ENCODE peak calls at places on chromosome 11, in ten cellular contexts. C, Q, K, D, E, F, Y, N, T and I are unnamed samples.

GRCh38 chr11:25566298-25567200 is 765.4 kb upstream of the ANO3 start:
- DNase-seq in N (peak), D (peak), Y (no peak), E (no peak), T (no peak), C (no peak), K (peak), Q (no peak), F (no peak), I (no peak)

GRCh38 chr11:68381716-68382115 is 69.3 kb downstream of the LRP5 start:
- DNase-seq in F (no peak), Q (no peak), C (peak), T (no peak), D (peak), E (no peak), Y (no peak), N (no peak), K (no peak), I (no peak)

GRCh38 chr11:22431074-22431473 is 92.9 kb downstream of the SLC17A6 start:
- DNase-seq in D (no peak), Q (no peak), Y (no peak), F (no peak), K (no peak), E (no peak), T (no peak), N (no peak), C (no peak), I (no peak)

GRCh38 chr11:1759151-1759850 is 4.4 kb downstream of the CTSD start:
- DNase-seq in T (no peak), Q (no peak), K (no peak), N (no peak), C (no peak), Y (no peak), E (no peak), D (peak), F (no peak), I (no peak)

GRCh38 chr11:120131941-120132644 is 5.8 kb downstream of the TRIM29 start:
- DNase-seq in Y (no peak), Q (peak), T (no peak), C (no peak), E (peak), F (no peak), N (peak), D (peak), K (no peak), I (no peak)

GRCh38 chr11:101476186-101476585 is 107.6 kb downstream of the TRPC6 start:
- DNase-seq in T (no peak), K (no peak), D (no peak), Q (no peak), N (no peak), F (no peak), C (no peak), E (no peak), Y (no peak), I (no peak)

GRCh38 chr11:92696076-92696475 is 273.4 kb upstream of the MTNR1B start:
- DNase-seq in N (no peak), T (no peak), E (no peak), Y (no peak), C (no peak), F (no peak), D (no peak), Q (no peak), K (no peak), I (no peak)

GRCh38 chr11:126765196-126765595 is 235.4 kb downstream of the KIRREL3 start:
- DNase-seq in E (no peak), N (no peak), Q (no peak), D (no peak), F (no peak), C (no peak), T (no peak), Y (no peak), K (no peak), I (no peak)

GRCh38 chr11:111559791-111560190 is 19.3 kb downstream of the LAYN start:
- DNase-seq in C (no peak), Q (no peak), E (no peak), Y (no peak), T (no peak), D (no peak), N (no peak), K (no peak), F (no peak), I (no peak)

GRCh38 chr11:21774212-21774611 is 418.7 kb upstream of the ANO5 start:
- DNase-seq in E (no peak), D (no peak), Y (no peak), C (no peak), F (no peak), Q (no peak), K (no peak), N (no peak), T (no peak), I (no peak)

GRCh38 chr11:100778386-100778785 is 91.3 kb downstream of the ARHGAP42 start:
- DNase-seq in D (no peak), T (no peak), N (no peak), E (no peak), Y (no peak), Q (no peak), F (no peak), K (no peak), C (no peak), I (no peak)

GRCh38 chr11:25535462-25535861 is 796.5 kb upstream of the ANO3 start:
- DNase-seq in F (no peak), Y (no peak), E (no peak), N (no peak), D (peak), K (peak), T (no peak), Q (peak), C (no peak), I (no peak)

GRCh38 chr11:74009675-74010305 is 905 bp upstream of the UCP3 start:
- DNase-seq in K (no peak), C (no peak), N (no peak), T (no peak), D (no peak), Y (no peak), F (no peak), E (no peak), Q (peak), I (peak)

GRCh38 chr11:126416542-126417090 is 61.1 kb downstream of the ST3GAL4 start:
- DNase-seq in C (peak), E (peak), K (peak), D (peak), Q (peak), F (peak), T (peak), N (peak), Y (no peak), I (peak)

GRCh38 chr11:21635359-21635758 is 557.5 kb upstream of the ANO5 start:
- DNase-seq in D (no peak), Q (no peak), T (no peak), N (no peak), F (no peak), C (no peak), K (no peak), Y (no peak), E (no peak), I (no peak)

GRCh38 chr11:73053964-73054363 is 88.2 kb downstream of the FCHSD2 start:
- DNase-seq in Y (no peak), Q (no peak), K (no peak), D (no peak), E (no peak), N (no peak), C (no peak), T (no peak), F (no peak), I (no peak)

GRCh38 chr11:29781268-29781667 is 235.6 kb downstream of the KCNA4 start:
- DNase-seq in F (no peak), K (no peak), N (no peak), E (no peak), D (no peak), Y (no peak), T (no peak), C (no peak), Q (no peak), I (no peak)

GRCh38 chr11:124597661-124598060 is 13.6 kb upstream of the PANX3 start:
- DNase-seq in K (no peak), D (no peak), Q (no peak), F (no peak), Y (no peak), T (no peak), N (no peak), C (no peak), E (no peak), I (no peak)

GRCh38 chr11:8671242-8671641 is 11.2 kb downstream of the TRIM66 start:
- DNase-seq in Q (no peak), F (peak), Y (no peak), K (peak), D (peak), N (peak), C (peak), E (peak), T (no peak), I (no peak)

GRCh38 chr11:104060004-104060403 is 23.6 kb downstream of the DDI1 start:
- DNase-seq in Q (no peak), K (no peak), T (no peak), N (no peak), F (peak), D (no peak), Y (no peak), C (no peak), E (no peak), I (no peak)

GRCh38 chr11:95908826-95909225 is 15.1 kb downstream of the MTMR2 start:
- DNase-seq in K (no peak), Y (no peak), E (no peak), T (no peak), Q (no peak), F (peak), C (peak), N (no peak), D (no peak), I (no peak)

GRCh38 chr11:83044958-83045712 is 26.6 kb downstream of the RAB30 start:
- DNase-seq in E (no peak), Y (no peak), K (no peak), T (no peak), N (no peak), D (peak), F (peak), Q (no peak), C (peak), I (no peak)

GRCh38 chr11:77589181-77589520 is 602 bp upstream of the AQP11 start:
- DNase-seq in N (no peak), Y (no peak), Q (no peak), C (no peak), E (no peak), F (no peak), K (no peak), D (no peak), T (no peak), I (no peak)

GRCh38 chr11:1871531-1871930 is 18.6 kb downstream of the LSP1 start:
- DNase-seq in C (no peak), D (no peak), T (no peak), Q (no peak), Y (no peak), K (no peak), F (no peak), E (no peak), N (no peak), I (no peak)

GRCh38 chr11:124633355-124633754 is 10.7 kb downstream of the TBRG1 start:
- DNase-seq in K (no peak), T (no peak), F (peak), N (no peak), C (peak), D (no peak), E (no peak), Q (no peak), Y (no peak), I (peak)

GRCh38 chr11:86938900-86939880 is 16.0 kb downstream of the FZD4 start:
- DNase-seq in K (peak), D (no peak), Q (no peak), E (no peak), C (peak), Y (peak), N (no peak), T (no peak), F (peak), I (peak)

GRCh38 chr11:132838621-132839020 is 693.7 kb downstream of the OPCML start:
- DNase-seq in T (no peak), K (no peak), D (no peak), Y (no peak), N (no peak), E (no peak), C (no peak), Q (no peak), F (peak), I (peak)

GRCh38 chr11:4495986-4496385 is 13.5 kb downstream of the OR52K1 start:
- DNase-seq in K (no peak), T (no peak), D (no peak), Q (no peak), E (no peak), Y (no peak), C (no peak), N (no peak), F (no peak), I (no peak)

GRCh38 chr11:36449566-36450390 is 60.3 kb downstream of the TRAF6 start:
- DNase-seq in C (no peak), N (peak), Q (no peak), K (no peak), E (no peak), Y (no peak), F (no peak), T (no peak), D (no peak), I (no peak)

GRCh38 chr11:20109731-20110445 is 50.4 kb downstream of the DBX1 start:
- DNase-seq in N (no peak), Y (no peak), C (no peak), F (peak), Q (no peak), E (no peak), D (no peak), K (no peak), T (no peak), I (no peak)

GRCh38 chr11:36352919-36353318 is 56.8 kb downstream of the PRR5L start:
- DNase-seq in D (no peak), Y (no peak), E (no peak), F (no peak), Q (no peak), T (no peak), C (no peak), N (no peak), K (no peak), I (no peak)

GRCh38 chr11:10322830-10323792 is 18.2 kb downstream of the ADM start:
- DNase-seq in C (peak), Q (peak), T (no peak), N (peak), Y (peak), F (peak), D (peak), E (peak), K (no peak), I (peak)

GRCh38 chr11:128133501-128133900 is 453.9 kb downstream of the ETS1 start:
- DNase-seq in K (no peak), E (no peak), T (no peak), N (no peak), F (no peak), Q (no peak), C (no peak), Y (no peak), D (no peak), I (no peak)

GRCh38 chr11:78698612-78699011 is 123.9 kb upstream of the NARS2 start:
- DNase-seq in T (no peak), D (peak), Q (no peak), N (no peak), Y (no peak), K (peak), C (no peak), F (peak), E (peak), I (no peak)

GRCh38 chr11:26105762-26106423 is 226.0 kb upstream of the ANO3 start:
- DNase-seq in D (no peak), Q (no peak), K (no peak), E (no peak), N (no peak), F (no peak), Y (no peak), C (no peak), T (no peak), I (no peak)

GRCh38 chr11:8631395-8632110 is 37.5 kb upstream of the STK33 start:
- DNase-seq in Y (no peak), N (no peak), Q (no peak), T (no peak), C (no peak), F (peak), E (no peak), K (peak), D (peak), I (no peak)

GRCh38 chr11:88152381-88152780 is 22.9 kb downstream of the RAB38 start:
- DNase-seq in C (no peak), N (no peak), E (no peak), K (no peak), Q (no peak), D (no peak), Y (no peak), F (peak), T (no peak), I (no peak)

GRCh38 chr11:1554981-1555712 is 16.9 kb downstream of the DUSP8 start:
- DNase-seq in E (peak), D (no peak), Q (no peak), K (no peak), F (no peak), C (no peak), N (no peak), Y (no peak), T (no peak), I (no peak)

DNA sequence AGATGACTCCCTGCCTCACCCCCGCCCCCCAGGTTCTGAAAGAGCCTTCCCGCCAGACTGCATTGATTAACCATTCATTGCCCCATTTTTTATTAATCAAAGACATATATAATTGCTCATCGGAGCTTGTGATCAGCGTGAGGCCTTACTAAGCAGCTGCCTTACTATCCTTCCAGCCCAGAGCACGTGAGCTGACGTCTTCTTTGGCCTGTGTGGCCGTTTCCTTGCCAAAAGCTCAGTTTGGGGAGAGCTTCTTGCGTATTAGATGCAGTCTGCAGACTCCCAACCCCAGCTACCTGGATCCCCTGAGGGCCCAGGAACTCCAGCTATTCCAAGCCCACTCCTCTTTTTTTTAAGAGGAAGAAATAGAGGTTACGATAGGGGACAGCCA is 766 bp upstream of the SLC43A3 start:
- DNase-seq in C (no peak), Y (no peak), Q (peak), F (peak), K (peak), D (peak), N (peak), E (peak), T (no peak), I (no peak)
- TF ChIP-seq POLR2A in C (no peak), Y (no peak), Q (no peak), F (no peak), K (no peak), D (no peak), N (peak), E (no peak), T (no peak), I (no peak)

DNA sequence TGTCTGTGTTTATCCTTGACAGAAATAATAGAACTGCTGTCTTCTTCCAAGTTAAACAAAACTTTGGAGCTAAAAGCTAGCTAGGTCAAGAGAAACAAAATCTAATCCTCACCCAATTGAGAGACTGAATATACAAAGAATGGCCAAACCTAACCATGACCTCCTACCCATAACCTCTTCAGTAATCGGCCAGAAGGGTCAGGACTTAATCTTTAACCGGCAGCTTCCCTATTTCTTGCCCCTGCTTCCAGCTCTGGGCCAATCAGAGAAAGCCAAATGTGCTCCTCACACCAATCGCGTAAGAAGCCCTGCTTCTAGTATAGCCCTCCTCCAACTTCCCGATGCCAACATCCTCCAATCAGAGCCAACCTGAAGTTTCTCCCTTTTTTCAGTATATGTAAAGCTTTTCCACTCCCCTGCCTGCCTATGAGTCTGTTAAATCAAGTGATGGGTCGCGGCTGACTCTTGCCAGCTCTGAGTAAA is 1.7 kb upstream of the DDX6 start:
- DNase-seq in C (peak), Y (peak), T (peak), E (peak), K (peak), F (peak), N (peak), D (peak), Q (peak), I (peak)
- TF ChIP-seq POLR2A in C (peak), Y (peak), T (no peak), E (peak), K (peak), F (no peak), N (peak), D (peak), Q (no peak), I (peak)

GRCh38 chr11:93741094-93741881 is at the start of the genes C11orf54 and TAF1D:
- DNase-seq in Y (peak), E (peak), T (peak), Q (peak), C (peak), K (peak), D (peak), F (peak), N (peak), I (peak)
- TF ChIP-seq POLR2A in Y (peak), E (peak), T (peak), Q (no peak), C (peak), K (peak), D (peak), F (peak), N (peak), I (peak)

GRCh38 chr11:75399344-75400109 is at the start of gene RPS3:
- DNase-seq in T (peak), K (peak), F (peak), Q (peak), D (peak), C (peak), N (peak), E (peak), Y (peak), I (peak)
- TF ChIP-seq POLR2A in T (peak), K (peak), F (peak), Q (no peak), D (peak), C (peak), N (peak), E (peak), Y (peak), I (peak)

GRCh38 chr11:14380947-14381555 is 22.1 kb upstream of the RRAS2 start:
- DNase-seq in D (peak), F (peak), Q (peak), Y (no peak), E (peak), T (no peak), N (peak), K (peak), C (peak), I (peak)
- TF ChIP-seq POLR2A in D (peak), F (no peak), Q (no peak), Y (peak), E (peak), T (no peak), N (no peak), K (no peak), C (peak), I (no peak)

GRCh38 chr11:35144103-35144741 is 5.3 kb downstream of the CD44 start:
- DNase-seq in E (no peak), N (no peak), Y (no peak), D (no peak), K (no peak), Q (no peak), C (no peak), F (peak), T (no peak), I (no peak)
- TF ChIP-seq POLR2A in E (no peak), N (no peak), Y (no peak), D (no peak), K (no peak), Q (no peak), C (no peak), F (no peak), T (no peak), I (no peak)

GRCh38 chr11:64916040-64916847 is 765 bp downstream of the ATG2A start:
- DNase-seq in Y (no peak), Q (peak), C (peak), K (peak), N (peak), E (peak), T (no peak), F (peak), D (peak), I (peak)
- TF ChIP-seq POLR2A in Y (no peak), Q (no peak), C (no peak), K (no peak), N (peak), E (no peak), T (no peak), F (no peak), D (no peak), I (no peak)

GRCh38 chr11:66626926-66627325 is 10.5 kb downstream of the RBM14 start:
- DNase-seq in F (no peak), Y (no peak), Q (peak), K (no peak), T (no peak), C (no peak), N (no peak), E (no peak), D (peak), I (no peak)

GRCh38 chr11:66626382-66626781 is 10.0 kb downstream of the RBM14 start:
- DNase-seq in Y (no peak), K (no peak), E (no peak), Q (peak), F (no peak), C (no peak), T (no peak), D (no peak), N (no peak), I (no peak)

GRCh38 chr11:66629356-66629755 is 9.1 kb upstream of the RBM4 start:
- DNase-seq in D (no peak), K (no peak), F (no peak), N (no peak), Q (no peak), T (no peak), Y (no peak), C (no peak), E (no peak), I (no peak)

GRCh38 chr11:66625752-66626149 is 9.3 kb downstream of the RBM14 start:
- DNase-seq in T (no peak), E (no peak), Q (no peak), K (no peak), F (no peak), N (no peak), D (no peak), C (no peak), Y (no peak), I (no peak)

DNA sequence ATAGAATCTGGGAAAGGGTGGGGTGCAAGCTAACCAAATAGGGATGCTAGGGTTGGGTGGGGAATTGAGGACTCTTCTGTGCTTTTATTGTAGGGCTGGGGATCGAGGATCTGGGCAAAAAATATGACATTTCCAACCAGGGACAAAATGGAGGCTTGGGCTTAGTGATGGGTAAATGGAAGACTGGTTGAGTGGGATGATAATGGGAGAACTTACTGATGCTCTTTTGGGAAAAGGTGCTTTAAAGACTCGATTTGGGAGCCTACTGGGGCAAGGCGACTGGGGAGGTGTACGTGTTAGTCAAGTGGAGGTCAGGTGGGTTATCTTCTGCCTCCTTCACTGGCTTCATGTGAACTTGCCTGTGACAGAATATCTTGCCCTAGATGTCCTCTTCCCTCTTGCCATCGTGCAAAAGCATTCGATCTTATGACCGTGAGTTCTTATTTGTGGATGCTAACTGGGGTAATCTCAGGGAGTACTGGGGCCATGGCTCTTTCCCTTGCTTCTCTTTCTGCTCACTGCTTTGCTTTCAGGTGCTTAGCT is 10.4 kb upstream of the RBM4 start:
- DNase-seq in Y (no peak), F (no peak), K (no peak), C (no peak), E (no peak), N (no peak), Q (peak), T (no peak), D (no peak), I (no peak)
- TF ChIP-seq POLR2A in Y (no peak), F (no peak), K (no peak), C (no peak), E (no peak), N (no peak), Q (no peak), T (no peak), D (no peak), I (no peak)